ENCODE peak calls at places on chromosome 19, in nine cellular contexts. V is thoracic aorta; X is lower lobe of right lung; F is transverse colon; R is tibial nerve; A is adrenal gland; P is CD4-positive, alpha-beta T cell; H is endodermal cell; I is RWPE1. J is an unnamed sample.

GRCh38 chr19:22446605-22447004 is 24.5 kb upstream of the ZNF98 start:
- DNase-seq in V (no peak), X (no peak), F (no peak), R (no peak), A (no peak), P (no peak), H (no peak), I (no peak), J (no peak)

GRCh38 chr19:42497492-42498226 is 30.6 kb downstream of the CEACAM1 start:
- DNase-seq in V (no peak), X (no peak), F (peak), R (no peak), A (no peak), P (no peak), H (no peak), I (no peak), J (no peak)

GRCh38 chr19:53883231-53883661 is 1.2 kb downstream of the PRKCG start:
- DNase-seq in V (no peak), X (no peak), F (no peak), R (no peak), A (no peak), P (no peak), H (peak), I (no peak), J (no peak)

GRCh38 chr19:4174895-4175668 is 7.3 kb downstream of the SIRT6 start:
- DNase-seq in V (no peak), X (no peak), F (peak), R (no peak), A (no peak), P (no peak), H (no peak), I (no peak), J (no peak)

GRCh38 chr19:17328517-17329060 is 6.1 kb downstream of the ANO8 start:
- DNase-seq in V (no peak), X (no peak), F (no peak), R (no peak), A (no peak), P (peak), H (peak), I (no peak), J (no peak)

GRCh38 chr19:35715981-35716734 is 1.6 kb upstream of the KMT2B start:
- DNase-seq in V (no peak), X (peak), F (no peak), R (no peak), A (peak), P (no peak), H (no peak), I (peak), J (peak)

GRCh38 chr19:39558623-39559117 is 18.7 kb upstream of the EID2 start:
- DNase-seq in V (no peak), X (no peak), F (no peak), R (no peak), A (no peak), P (no peak), H (no peak), I (no peak), J (no peak)

GRCh38 chr19:7833225-7834156 is 3.5 kb downstream of the EVI5L start:
- DNase-seq in V (no peak), X (peak), F (peak), R (peak), A (no peak), P (no peak), H (no peak), I (peak), J (no peak)

GRCh38 chr19:54114340-54114826 is 1.1 kb downstream of the TFPT start:
- DNase-seq in V (no peak), X (peak), F (peak), R (no peak), A (peak), P (peak), H (peak), I (no peak), J (no peak)

GRCh38 chr19:19451429-19452240 is 46.2 kb downstream of the GATAD2A start:
- DNase-seq in V (no peak), X (no peak), F (no peak), R (no peak), A (no peak), P (no peak), H (no peak), I (no peak), J (no peak)

GRCh38 chr19:49554701-49555181 is 25.6 kb downstream of the NOSIP start:
- DNase-seq in V (no peak), X (no peak), F (peak), R (no peak), A (peak), P (peak), H (no peak), I (no peak), J (no peak)

GRCh38 chr19:48364564-48365363 is 597 bp downstream of the SYNGR4 start:
- DNase-seq in V (no peak), X (no peak), F (peak), R (no peak), A (no peak), P (no peak), H (no peak), I (no peak), J (peak)

GRCh38 chr19:49200238-49200862 is 42.8 kb downstream of the TRPM4 start:
- DNase-seq in V (no peak), X (peak), F (peak), R (no peak), A (no peak), P (no peak), H (peak), I (peak), J (no peak)

GRCh38 chr19:33758541-33759013 is 38.1 kb upstream of the KCTD15 start:
- DNase-seq in V (no peak), X (peak), F (no peak), R (no peak), A (no peak), P (no peak), H (no peak), I (peak), J (no peak)

GRCh38 chr19:2888739-2889224 is 11.9 kb upstream of the ZNF57 start:
- DNase-seq in V (no peak), X (peak), F (peak), R (no peak), A (no peak), P (peak), H (no peak), I (peak), J (peak)

GRCh38 chr19:49151339-49152217 is 3.6 kb downstream of the HRC start:
- DNase-seq in V (no peak), X (peak), F (peak), R (no peak), A (peak), P (no peak), H (peak), I (peak), J (peak)

GRCh38 chr19:1748703-1749341 is 4.5 kb upstream of the ONECUT3 start:
- DNase-seq in V (no peak), X (no peak), F (no peak), R (no peak), A (no peak), P (no peak), H (peak), I (no peak), J (no peak)

GRCh38 chr19:7355151-7355845 is 6.6 kb downstream of the ARHGEF18 start:
- DNase-seq in V (no peak), X (no peak), F (peak), R (no peak), A (peak), P (no peak), H (no peak), I (no peak), J (no peak)

GRCh38 chr19:53308339-53308811 is 25.2 kb upstream of the ZNF845 start:
- DNase-seq in V (no peak), X (no peak), F (no peak), R (no peak), A (peak), P (no peak), H (peak), I (no peak), J (no peak)

GRCh38 chr19:9040131-9040530 is 29.9 kb upstream of the MUC16 start:
- DNase-seq in V (no peak), X (no peak), F (no peak), R (no peak), A (no peak), P (no peak), H (no peak), I (peak), J (no peak)
- H3K27ac ChIP-seq in V (no peak), X (no peak), F (no peak), R (no peak), A (no peak), P (no peak), H (no peak), I (no peak), J (no peak)

GRCh38 chr19:41426116-41426841 is 895 bp downstream of the B3GNT8 start:
- DNase-seq in V (no peak), X (peak), F (no peak), R (no peak), A (no peak), P (no peak), H (no peak), I (no peak), J (no peak)

GRCh38 chr19:41427647-41428480 is 690 bp upstream of the B3GNT8 start:
- DNase-seq in V (no peak), X (peak), F (peak), R (peak), A (peak), P (peak), H (peak), I (peak), J (no peak)

GRCh38 chr19:41425174-41426115 is 1.7 kb downstream of the B3GNT8 start:
- DNase-seq in V (no peak), X (peak), F (peak), R (no peak), A (no peak), P (no peak), H (no peak), I (no peak), J (no peak)

GRCh38 chr19:41428481-41428859 is 1.3 kb upstream of the B3GNT8 start:
- DNase-seq in V (no peak), X (no peak), F (no peak), R (no peak), A (no peak), P (no peak), H (no peak), I (no peak), J (no peak)

GRCh38 chr19:41426952-41427646 is at the start of gene B3GNT8:
- DNase-seq in V (peak), X (peak), F (peak), R (peak), A (peak), P (peak), H (peak), I (peak), J (peak)
- H3K27ac ChIP-seq in V (peak), X (peak), F (peak), R (peak), A (no peak), P (peak), H (no peak), I (peak), J (peak)

DNA sequence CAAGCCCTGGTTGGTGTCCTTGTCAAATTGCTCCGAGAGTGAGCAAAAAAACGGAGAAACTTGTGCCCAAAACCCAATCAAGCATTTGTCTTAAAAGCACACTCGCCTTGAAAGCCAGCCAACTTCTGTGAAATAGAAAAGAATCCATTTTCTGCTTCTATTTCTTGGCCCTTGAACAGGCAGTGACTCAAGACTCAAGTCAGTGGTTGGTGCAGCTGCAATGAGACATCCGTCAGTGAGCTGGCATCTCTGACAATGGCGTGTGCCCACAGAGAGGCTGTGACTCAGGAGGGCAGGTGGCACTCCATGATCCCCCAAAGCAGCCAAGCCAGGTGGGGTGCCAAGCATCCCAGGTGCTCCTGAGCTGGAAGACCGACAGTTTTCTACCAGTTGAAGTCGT is 72.2 kb upstream of the MRI1 start:
- DNase-seq in V (peak), X (no peak), F (no peak), R (no peak), A (peak), P (no peak), H (no peak), I (peak), J (no peak)
- H3K27ac ChIP-seq in V (no peak), X (no peak), F (no peak), R (no peak), A (no peak), P (no peak), H (no peak), I (peak), J (no peak)

GRCh38 chr19:6076291-6076665 is 34.0 kb downstream of the RFX2 start:
- DNase-seq in V (no peak), X (no peak), F (no peak), R (no peak), A (no peak), P (no peak), H (no peak), I (no peak), J (no peak)
- H3K27ac ChIP-seq in V (peak), X (peak), F (peak), R (peak), A (no peak), P (no peak), H (no peak), I (peak), J (peak)

DNA sequence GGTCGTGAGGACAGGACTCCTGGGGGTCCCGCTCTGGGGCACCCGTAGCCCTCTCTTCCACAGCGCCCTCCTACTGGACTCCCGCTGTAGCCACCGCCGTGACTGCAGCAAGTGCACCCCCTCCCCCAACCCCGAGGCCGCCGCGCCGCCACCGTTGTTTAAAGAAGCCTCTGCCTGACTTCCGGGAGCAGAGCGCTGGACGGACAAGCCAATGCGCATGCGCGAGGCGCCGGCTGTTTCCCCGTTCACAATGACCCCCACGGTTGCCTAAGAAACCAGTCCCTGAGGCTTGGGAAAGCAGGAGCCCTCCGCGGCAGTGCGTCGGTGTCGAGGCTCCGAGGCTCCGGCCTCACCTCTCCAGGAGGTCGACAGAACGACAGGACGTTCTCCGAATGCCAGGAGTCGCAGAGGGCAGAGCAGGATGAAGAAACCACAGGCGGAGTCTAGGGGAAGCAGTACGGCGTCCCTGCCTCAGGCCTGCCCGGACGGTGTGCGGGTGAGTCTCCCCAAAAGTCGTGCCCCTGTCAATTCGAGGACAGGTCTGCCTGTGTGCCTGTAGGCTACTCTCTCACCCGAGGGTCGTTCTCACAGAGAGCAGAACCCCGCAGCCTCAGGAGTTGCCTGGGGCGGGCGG is 70.5 kb upstream of the ZNF420 start:
- DNase-seq in V (no peak), X (peak), F (peak), R (no peak), A (peak), P (peak), H (no peak), I (peak), J (peak)
- H3K27ac ChIP-seq in V (no peak), X (peak), F (peak), R (no peak), A (no peak), P (no peak), H (no peak), I (no peak), J (peak)

DNA sequence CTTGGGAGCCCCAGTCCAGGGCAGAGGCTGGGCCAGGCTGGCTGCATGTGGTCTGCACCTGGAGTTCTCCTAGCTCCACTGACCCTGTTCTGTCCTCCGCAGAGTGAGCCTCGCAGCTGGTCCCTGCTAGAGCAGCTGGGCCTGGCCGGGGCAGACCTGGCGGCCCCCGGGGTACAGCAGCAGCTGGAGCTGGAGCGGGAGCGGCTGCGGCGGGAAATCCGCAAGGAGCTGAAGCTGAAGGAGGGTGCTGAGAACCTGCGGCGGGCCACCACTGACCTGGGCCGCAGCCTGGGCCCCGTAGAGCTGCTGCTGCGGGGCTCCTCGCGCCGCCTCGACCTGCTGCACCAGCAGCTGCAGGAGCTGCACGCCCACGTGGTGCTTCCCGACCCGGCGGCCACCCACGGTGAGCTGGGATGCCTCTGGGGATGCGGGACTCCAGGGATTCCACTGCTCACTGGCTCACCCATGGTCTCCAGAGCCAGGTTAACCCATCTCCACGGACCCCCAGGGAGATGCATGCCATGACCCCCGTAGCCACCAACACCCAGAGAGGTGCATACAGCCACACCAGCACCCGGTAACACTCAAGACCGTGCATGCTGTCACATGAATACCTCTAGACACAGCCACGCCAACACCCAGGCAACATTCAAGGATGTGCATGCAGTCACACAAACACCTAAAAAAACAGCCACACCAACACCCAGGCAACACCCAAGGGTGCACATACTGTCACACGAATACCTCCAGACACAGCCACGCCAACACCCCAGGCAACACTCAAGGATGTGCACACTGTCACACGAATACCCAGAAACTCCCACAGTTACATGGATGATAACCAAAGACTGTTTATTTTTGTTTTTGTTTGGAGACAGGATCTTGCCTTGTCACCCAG is 8.2 kb downstream of the PKN1 start:
- DNase-seq in V (no peak), X (no peak), F (no peak), R (no peak), A (no peak), P (no peak), H (no peak), I (no peak), J (no peak)
- H3K27ac ChIP-seq in V (no peak), X (peak), F (no peak), R (no peak), A (no peak), P (peak), H (no peak), I (no peak), J (no peak)

DNA sequence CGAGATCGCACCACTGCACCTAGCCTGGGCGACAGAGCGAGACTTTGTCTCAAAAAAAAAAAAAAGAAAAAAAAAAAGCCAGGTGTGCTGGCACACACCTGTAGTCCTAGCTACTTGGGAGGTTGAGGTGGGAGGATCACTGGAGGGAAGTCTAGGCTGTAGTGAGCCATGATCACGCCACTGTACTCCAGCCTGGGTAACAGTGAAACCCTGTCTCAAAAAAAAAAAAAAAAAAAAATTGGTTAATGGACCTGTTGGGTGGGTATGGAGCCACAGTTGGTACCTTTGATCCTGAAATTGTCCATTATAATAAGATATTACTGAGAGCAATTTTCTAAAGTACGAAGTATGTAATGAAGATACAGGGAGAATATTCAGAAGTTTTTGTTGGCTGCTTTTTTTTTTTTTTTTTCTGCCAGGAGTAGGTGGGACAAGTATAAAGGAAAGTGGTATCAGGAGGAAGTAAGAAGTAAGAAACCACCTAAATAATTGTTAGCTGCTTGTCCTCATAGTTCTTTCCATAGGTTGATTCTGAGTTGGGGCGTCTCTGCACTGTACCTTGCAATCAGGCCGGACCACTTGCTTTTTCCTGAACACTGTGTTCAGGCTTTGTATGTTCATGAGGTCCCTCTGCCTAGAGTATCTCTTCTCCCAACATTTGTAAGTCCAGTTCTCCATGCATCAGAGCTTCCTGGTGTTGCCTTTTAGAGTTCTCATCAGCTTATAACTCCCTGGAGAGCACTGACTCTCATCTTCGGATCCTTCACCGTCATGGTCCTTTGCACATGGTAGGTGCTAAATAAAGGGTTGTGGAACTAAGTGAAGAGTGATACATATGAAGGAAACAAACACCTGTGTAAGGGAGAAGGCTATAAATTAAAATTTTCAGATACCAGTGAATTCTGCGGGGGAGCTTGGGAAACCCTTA is 31.7 kb downstream of the ARHGAP35 start:
- DNase-seq in V (no peak), X (no peak), F (no peak), R (no peak), A (no peak), P (no peak), H (no peak), I (no peak), J (no peak)
- H3K27ac ChIP-seq in V (no peak), X (no peak), F (no peak), R (no peak), A (no peak), P (no peak), H (no peak), I (no peak), J (no peak)